ENCODE peak calls at places on chromosomes 16 and 17, in five cellular contexts. One of them, this sample, is unnamed.

GRCh38 chr17:78075545-78075944 is 53.0 kb downstream of the TMC6 start:
- DNase-seq in suprapubic skin: no peak
- DNase-seq in stomach: no peak
- DNase-seq in sigmoid colon: no peak
- DNase-seq in K562: no peak
- DNase-seq in this sample: no peak

GRCh38 chr16:84247341-84247740 is 7.5 kb upstream of the KCNG4 start:
- DNase-seq in suprapubic skin: no peak
- DNase-seq in stomach: no peak
- DNase-seq in sigmoid colon: no peak
- DNase-seq in K562: no peak
- DNase-seq in this sample: no peak

GRCh38 chr16:12132290-12132689 is 155.8 kb downstream of the SNX29 start:
- DNase-seq in suprapubic skin: no peak
- DNase-seq in stomach: no peak
- DNase-seq in sigmoid colon: no peak
- DNase-seq in K562: no peak
- DNase-seq in this sample: no peak

GRCh38 chr16:78407191-78407590 is 307.7 kb downstream of the WWOX start:
- DNase-seq in suprapubic skin: no peak
- DNase-seq in stomach: no peak
- DNase-seq in sigmoid colon: no peak
- DNase-seq in K562: no peak
- DNase-seq in this sample: no peak

GRCh38 chr16:14301150-14302030 is 230.3 kb downstream of the MRTFB start:
- DNase-seq in suprapubic skin: no peak
- DNase-seq in stomach: peak
- DNase-seq in sigmoid colon: peak
- DNase-seq in K562: peak
- DNase-seq in this sample: peak

GRCh38 chr17:42655528-42655927 is 3.6 kb upstream of the TUBG2 start:
- DNase-seq in suprapubic skin: no peak
- DNase-seq in stomach: no peak
- DNase-seq in sigmoid colon: no peak
- DNase-seq in K562: no peak
- DNase-seq in this sample: no peak

GRCh38 chr16:57186630-57187507 is 740 bp downstream of the RSPRY1 start:
- DNase-seq in suprapubic skin: no peak
- DNase-seq in stomach: no peak
- DNase-seq in sigmoid colon: no peak
- DNase-seq in K562: peak
- DNase-seq in this sample: peak

GRCh38 chr17:17516315-17516930 is 20.2 kb upstream of the RASD1 start:
- DNase-seq in suprapubic skin: no peak
- DNase-seq in stomach: no peak
- DNase-seq in sigmoid colon: no peak
- DNase-seq in K562: no peak
- DNase-seq in this sample: no peak

GRCh38 chr17:67484261-67484660 is 107.2 kb downstream of the PITPNC1 start:
- DNase-seq in suprapubic skin: no peak
- DNase-seq in stomach: no peak
- DNase-seq in sigmoid colon: no peak
- DNase-seq in K562: no peak
- DNase-seq in this sample: no peak

GRCh38 chr17:6346387-6346786 is 88.5 kb downstream of the AIPL1 start:
- DNase-seq in suprapubic skin: peak
- DNase-seq in stomach: no peak
- DNase-seq in sigmoid colon: no peak
- DNase-seq in K562: no peak
- DNase-seq in this sample: no peak

GRCh38 chr17:63840591-63841349 is 1.7 kb downstream of the SMARCD2 start:
- DNase-seq in suprapubic skin: no peak
- DNase-seq in stomach: no peak
- DNase-seq in sigmoid colon: no peak
- DNase-seq in K562: no peak
- DNase-seq in this sample: no peak

GRCh38 chr16:81500833-81501521 is 56.4 kb downstream of the CMIP start:
- DNase-seq in suprapubic skin: no peak
- DNase-seq in stomach: no peak
- DNase-seq in sigmoid colon: no peak
- DNase-seq in K562: no peak
- DNase-seq in this sample: no peak

GRCh38 chr16:63737633-63738032 is 1384.2 kb downstream of the CDH11 start:
- DNase-seq in suprapubic skin: no peak
- DNase-seq in stomach: no peak
- DNase-seq in sigmoid colon: no peak
- DNase-seq in K562: no peak
- DNase-seq in this sample: no peak

GRCh38 chr17:62931101-62931500 is 34.9 kb upstream of the TANC2 start:
- DNase-seq in suprapubic skin: no peak
- DNase-seq in stomach: no peak
- DNase-seq in sigmoid colon: no peak
- DNase-seq in K562: no peak
- DNase-seq in this sample: no peak

GRCh38 chr16:1791256-1791942 is 2.1 kb downstream of the IGFALS start:
- DNase-seq in suprapubic skin: no peak
- DNase-seq in stomach: no peak
- DNase-seq in sigmoid colon: peak
- DNase-seq in K562: no peak
- DNase-seq in this sample: no peak

GRCh38 chr17:77864234-77865108 is 94.0 kb upstream of the TNRC6C start:
- DNase-seq in suprapubic skin: no peak
- DNase-seq in stomach: no peak
- DNase-seq in sigmoid colon: no peak
- DNase-seq in K562: no peak
- DNase-seq in this sample: no peak

GRCh38 chr16:17743578-17743977 is 272.8 kb upstream of the XYLT1 start:
- DNase-seq in suprapubic skin: no peak
- DNase-seq in stomach: no peak
- DNase-seq in sigmoid colon: no peak
- DNase-seq in K562: no peak
- DNase-seq in this sample: no peak

GRCh38 chr17:64148699-64149098 is 18.8 kb upstream of the ERN1 start:
- DNase-seq in suprapubic skin: no peak
- DNase-seq in stomach: peak
- DNase-seq in sigmoid colon: no peak
- DNase-seq in K562: no peak
- DNase-seq in this sample: no peak

GRCh38 chr16:3577302-3577752 is at the start of gene NLRC3:
- DNase-seq in suprapubic skin: no peak
- DNase-seq in stomach: no peak
- DNase-seq in sigmoid colon: no peak
- DNase-seq in K562: no peak
- DNase-seq in this sample: peak

GRCh38 chr17:61352771-61353170 is 46.9 kb upstream of the TBX2 start:
- DNase-seq in suprapubic skin: no peak
- DNase-seq in stomach: no peak
- DNase-seq in sigmoid colon: no peak
- DNase-seq in K562: no peak
- DNase-seq in this sample: no peak

GRCh38 chr17:41863074-41863843 is 2.0 kb downstream of the KLHL11 start:
- DNase-seq in suprapubic skin: no peak
- DNase-seq in stomach: no peak
- DNase-seq in sigmoid colon: no peak
- DNase-seq in K562: no peak
- DNase-seq in this sample: no peak

GRCh38 chr17:81831957-81832607 is 1.0 kb downstream of the MCRIP1 start:
- DNase-seq in suprapubic skin: no peak
- DNase-seq in stomach: no peak
- DNase-seq in sigmoid colon: no peak
- DNase-seq in K562: no peak
- DNase-seq in this sample: no peak

GRCh38 chr17:7974638-7975131 is 27.7 kb upstream of the GUCY2D start:
- DNase-seq in suprapubic skin: no peak
- DNase-seq in stomach: no peak
- DNase-seq in sigmoid colon: no peak
- DNase-seq in K562: no peak
- DNase-seq in this sample: no peak

GRCh38 chr16:58332997-58333700 is 38.3 kb upstream of the PRSS54 start:
- DNase-seq in suprapubic skin: no peak
- DNase-seq in stomach: no peak
- DNase-seq in sigmoid colon: no peak
- DNase-seq in K562: peak
- DNase-seq in this sample: no peak

GRCh38 chr17:67027031-67027628 is 17.2 kb upstream of the CACNG1 start:
- DNase-seq in suprapubic skin: no peak
- DNase-seq in stomach: no peak
- DNase-seq in sigmoid colon: no peak
- DNase-seq in K562: no peak
- DNase-seq in this sample: no peak

GRCh38 chr16:20850981-20851380 is 44.7 kb downstream of the REXO5 start:
- DNase-seq in suprapubic skin: no peak
- DNase-seq in stomach: no peak
- DNase-seq in sigmoid colon: no peak
- DNase-seq in K562: no peak
- DNase-seq in this sample: no peak

GRCh38 chr17:10294162-10294561 is 78.6 kb downstream of the MYH13 start:
- DNase-seq in suprapubic skin: no peak
- DNase-seq in stomach: no peak
- DNase-seq in sigmoid colon: no peak
- DNase-seq in K562: no peak
- DNase-seq in this sample: no peak

GRCh38 chr16:53960050-53960812 is 256.3 kb downstream of the FTO start:
- DNase-seq in suprapubic skin: no peak
- DNase-seq in stomach: no peak
- DNase-seq in sigmoid colon: no peak
- DNase-seq in K562: no peak
- DNase-seq in this sample: no peak

GRCh38 chr17:34584805-34585416 is 5.5 kb downstream of the TMEM132E start:
- DNase-seq in suprapubic skin: no peak
- DNase-seq in stomach: no peak
- DNase-seq in sigmoid colon: no peak
- DNase-seq in K562: peak
- DNase-seq in this sample: no peak

GRCh38 chr17:19928299-19928698 is 49.3 kb downstream of the AKAP10 start:
- DNase-seq in suprapubic skin: no peak
- DNase-seq in stomach: no peak
- DNase-seq in sigmoid colon: no peak
- DNase-seq in K562: no peak
- DNase-seq in this sample: no peak

GRCh38 chr16:27284865-27285675 is 16.5 kb upstream of the NSMCE1 start:
- DNase-seq in suprapubic skin: no peak
- DNase-seq in stomach: no peak
- DNase-seq in sigmoid colon: no peak
- DNase-seq in K562: no peak
- DNase-seq in this sample: no peak

GRCh38 chr16:19837331-19837943 is 47.2 kb downstream of the GPRC5B start:
- DNase-seq in suprapubic skin: no peak
- DNase-seq in stomach: no peak
- DNase-seq in sigmoid colon: no peak
- DNase-seq in K562: no peak
- DNase-seq in this sample: no peak

GRCh38 chr17:81483085-81483861 is 29.3 kb downstream of the ACTG1 start:
- DNase-seq in suprapubic skin: no peak
- DNase-seq in stomach: no peak
- DNase-seq in sigmoid colon: peak
- DNase-seq in K562: no peak
- DNase-seq in this sample: peak

GRCh38 chr17:29163563-29163962 is 16.6 kb downstream of the MYO18A start:
- DNase-seq in suprapubic skin: no peak
- DNase-seq in stomach: no peak
- DNase-seq in sigmoid colon: no peak
- DNase-seq in K562: no peak
- DNase-seq in this sample: no peak

GRCh38 chr17:39730095-39730921 is at the start of gene MIEN1:
- DNase-seq in suprapubic skin: peak
- DNase-seq in stomach: peak
- DNase-seq in sigmoid colon: peak
- DNase-seq in K562: peak
- DNase-seq in this sample: peak
- TF ChIP-seq EP300 in suprapubic skin: no peak
- TF ChIP-seq EP300 in stomach: no peak
- TF ChIP-seq EP300 in sigmoid colon: no peak
- TF ChIP-seq EP300 in K562: no peak
- TF ChIP-seq EP300 in this sample: peak

GRCh38 chr16:16084874-16085273 is 135.5 kb downstream of the ABCC1 start:
- DNase-seq in suprapubic skin: no peak
- DNase-seq in stomach: no peak
- DNase-seq in sigmoid colon: no peak
- DNase-seq in K562: no peak
- DNase-seq in this sample: no peak
- TF ChIP-seq POLR2A in suprapubic skin: no peak
- TF ChIP-seq POLR2A in stomach: no peak
- TF ChIP-seq POLR2A in sigmoid colon: no peak
- TF ChIP-seq POLR2A in K562: no peak
- TF ChIP-seq POLR2A in this sample: no peak

GRCh38 chr17:74866198-74866835 is 6.5 kb downstream of the FDXR start:
- DNase-seq in suprapubic skin: no peak
- DNase-seq in stomach: no peak
- DNase-seq in sigmoid colon: no peak
- DNase-seq in K562: no peak
- DNase-seq in this sample: no peak

GRCh38 chr17:74868908-74869255 is 3.9 kb downstream of the FDXR start:
- DNase-seq in suprapubic skin: no peak
- DNase-seq in stomach: no peak
- DNase-seq in sigmoid colon: no peak
- DNase-seq in K562: no peak
- DNase-seq in this sample: no peak

GRCh38 chr17:74870512-74870911 is 2.3 kb downstream of the FDXR start:
- DNase-seq in suprapubic skin: no peak
- DNase-seq in stomach: no peak
- DNase-seq in sigmoid colon: no peak
- DNase-seq in K562: no peak
- DNase-seq in this sample: no peak

GRCh38 chr17:74865504-74866197 is 6.0 kb upstream of the GRIN2C start:
- DNase-seq in suprapubic skin: no peak
- DNase-seq in stomach: no peak
- DNase-seq in sigmoid colon: no peak
- DNase-seq in K562: no peak
- DNase-seq in this sample: no peak

DNA sequence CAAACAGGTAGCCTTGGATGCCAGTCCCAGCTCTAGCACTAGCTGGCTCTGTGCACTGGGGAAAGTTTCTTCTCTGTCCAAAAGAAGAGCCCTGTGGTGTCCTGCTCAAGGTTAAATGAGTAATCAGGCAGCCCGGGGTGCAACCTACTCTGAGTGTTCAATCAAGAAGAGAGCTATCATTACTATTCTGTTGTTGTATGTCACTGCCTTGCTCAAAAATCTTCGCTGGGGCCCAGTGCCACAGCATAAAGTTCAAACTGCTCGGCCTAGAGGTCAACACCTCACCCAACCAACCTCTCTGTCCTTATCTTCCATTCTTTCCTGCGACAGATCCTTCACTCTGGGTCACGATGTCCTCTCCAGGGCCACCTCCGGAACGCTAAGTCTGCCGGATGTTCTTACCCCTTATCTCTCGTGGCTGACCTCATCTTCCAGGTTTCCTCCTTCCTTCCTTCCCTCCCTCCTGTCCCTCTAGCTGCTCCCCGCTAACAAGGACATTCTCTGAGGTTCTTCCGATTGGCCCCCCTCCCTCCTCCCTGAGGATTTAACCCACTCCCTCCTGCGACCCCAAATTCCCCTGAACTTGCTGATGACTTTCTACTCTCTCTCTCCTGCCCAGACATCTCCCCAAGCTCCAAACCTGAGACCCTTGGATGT is 4.4 kb downstream of the FDXR start:
- DNase-seq in suprapubic skin: no peak
- DNase-seq in stomach: no peak
- DNase-seq in sigmoid colon: no peak
- DNase-seq in K562: peak
- DNase-seq in this sample: no peak
- TF ChIP-seq POLR2AphosphoS5 in suprapubic skin: no peak
- TF ChIP-seq POLR2AphosphoS5 in stomach: no peak
- TF ChIP-seq POLR2AphosphoS5 in sigmoid colon: no peak
- TF ChIP-seq POLR2AphosphoS5 in K562: peak
- TF ChIP-seq POLR2AphosphoS5 in this sample: no peak

GRCh38 chr17:45935197-45935709 is 40.9 kb downstream of the MAPT start:
- DNase-seq in suprapubic skin: no peak
- DNase-seq in stomach: no peak
- DNase-seq in sigmoid colon: no peak
- DNase-seq in K562: no peak
- DNase-seq in this sample: no peak
- TF ChIP-seq EP300 in suprapubic skin: no peak
- TF ChIP-seq EP300 in stomach: no peak
- TF ChIP-seq EP300 in sigmoid colon: no peak
- TF ChIP-seq EP300 in K562: no peak
- TF ChIP-seq EP300 in this sample: no peak

This sample was measured in transverse colon.